ENCODE peak calls at places on chromosomes 4 and X, in four cellular contexts. One of them, this sample, is unnamed.

GRCh38 chr4:176988226-176988625 is 195.5 kb upstream of the VEGFC start:
- DNase-seq in GM12878: no peak
- DNase-seq in GM12891: no peak
- DNase-seq in K562: no peak
- DNase-seq in this sample: no peak

GRCh38 chr4:180993179-180993841 is 1249.9 kb upstream of the TENM3 start:
- DNase-seq in GM12878: no peak
- DNase-seq in GM12891: no peak
- DNase-seq in K562: no peak
- DNase-seq in this sample: no peak

GRCh38 chr4:40992472-40993298 is 221.7 kb downstream of the APBB2 start:
- DNase-seq in GM12878: peak
- DNase-seq in GM12891: no peak
- DNase-seq in K562: no peak
- DNase-seq in this sample: no peak

GRCh38 chr4:151133311-151133710 is 33.9 kb downstream of the RPS3A start:
- DNase-seq in GM12878: no peak
- DNase-seq in GM12891: no peak
- DNase-seq in K562: no peak
- DNase-seq in this sample: no peak

GRCh38 chr4:61663310-61663709 is 463.2 kb downstream of the ADGRL3 start:
- DNase-seq in GM12878: no peak
- DNase-seq in GM12891: no peak
- DNase-seq in K562: no peak
- DNase-seq in this sample: no peak

GRCh38 chr4:1604706-1605205 is 79.4 kb downstream of the FAM53A start:
- DNase-seq in GM12878: no peak
- DNase-seq in GM12891: no peak
- DNase-seq in K562: no peak
- DNase-seq in this sample: no peak

GRCh38 chr4:83855044-83855443 is 319.1 kb downstream of the GPAT3 start:
- DNase-seq in GM12878: no peak
- DNase-seq in GM12891: no peak
- DNase-seq in K562: no peak
- DNase-seq in this sample: no peak

GRCh38 chr4:152937535-152938236 is 1.6 kb downstream of the FHDC1 start:
- DNase-seq in GM12878: no peak
- DNase-seq in GM12891: peak
- DNase-seq in K562: peak
- DNase-seq in this sample: peak

GRCh38 chr4:40301592-40301991 is 33.5 kb upstream of the CHRNA9 start:
- DNase-seq in GM12878: peak
- DNase-seq in GM12891: no peak
- DNase-seq in K562: no peak
- DNase-seq in this sample: no peak

DNA sequence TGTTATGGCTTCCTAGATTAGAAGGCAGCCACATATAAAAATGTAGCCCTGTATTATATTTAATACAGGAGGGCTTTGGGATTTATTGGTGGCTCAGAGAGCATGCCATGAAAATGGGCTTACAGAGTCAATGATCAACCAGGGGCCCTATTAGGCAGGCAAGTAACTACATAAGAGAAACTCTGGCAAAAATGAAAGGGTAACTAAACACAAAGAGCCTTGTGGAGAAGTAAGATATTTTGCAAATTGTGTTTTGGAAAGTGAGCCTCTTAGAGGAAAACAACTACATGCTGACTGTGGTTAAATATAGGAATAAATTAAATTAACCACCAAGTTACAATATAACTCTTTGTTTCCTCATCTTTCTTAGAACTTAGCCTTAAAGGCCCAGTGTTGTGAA is 5.5 kb downstream of the SAT1 start:
- DNase-seq in GM12878: no peak
- DNase-seq in GM12891: no peak
- DNase-seq in K562: no peak
- DNase-seq in this sample: no peak
- TF ChIP-seq SPI1 in GM12878: no peak
- TF ChIP-seq SPI1 in GM12891: no peak
- TF ChIP-seq SPI1 in K562: no peak
- TF ChIP-seq SPI1 in this sample: no peak

GRCh38 chrX:102516314-102516936 is at the start of gene TMSB15A:
- DNase-seq in GM12878: no peak
- DNase-seq in GM12891: peak
- DNase-seq in K562: peak
- DNase-seq in this sample: no peak
- TF ChIP-seq POLR2AphosphoS5 in GM12878: no peak
- TF ChIP-seq POLR2AphosphoS5 in GM12891: no peak
- TF ChIP-seq POLR2AphosphoS5 in K562: no peak
- TF ChIP-seq POLR2AphosphoS5 in this sample: no peak

DNA sequence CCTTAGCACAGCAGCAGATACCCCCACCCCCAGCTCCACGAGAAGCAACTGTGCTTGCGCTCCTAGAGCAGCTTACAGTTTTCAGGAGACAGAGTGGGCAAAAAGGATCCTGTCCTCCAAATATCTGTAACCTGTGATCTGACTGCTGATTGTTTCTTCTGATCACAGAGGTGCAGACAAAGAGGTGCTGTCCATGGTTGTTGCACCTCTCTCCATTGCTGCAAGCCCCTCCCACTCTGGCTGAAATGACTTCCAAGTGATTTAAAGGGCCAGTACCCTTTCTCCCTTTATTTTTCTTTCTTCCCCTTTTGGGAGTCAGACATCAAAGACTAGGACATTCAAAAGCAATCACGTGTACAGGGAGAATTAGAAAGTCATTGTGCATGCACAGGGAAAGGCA is 205.3 kb upstream of the GEMIN8 start:
- DNase-seq in GM12878: no peak
- DNase-seq in GM12891: no peak
- DNase-seq in K562: no peak
- DNase-seq in this sample: no peak
- TF ChIP-seq SPI1 in GM12878: no peak
- TF ChIP-seq SPI1 in GM12891: no peak
- TF ChIP-seq SPI1 in K562: no peak
- TF ChIP-seq SPI1 in this sample: no peak

DNA sequence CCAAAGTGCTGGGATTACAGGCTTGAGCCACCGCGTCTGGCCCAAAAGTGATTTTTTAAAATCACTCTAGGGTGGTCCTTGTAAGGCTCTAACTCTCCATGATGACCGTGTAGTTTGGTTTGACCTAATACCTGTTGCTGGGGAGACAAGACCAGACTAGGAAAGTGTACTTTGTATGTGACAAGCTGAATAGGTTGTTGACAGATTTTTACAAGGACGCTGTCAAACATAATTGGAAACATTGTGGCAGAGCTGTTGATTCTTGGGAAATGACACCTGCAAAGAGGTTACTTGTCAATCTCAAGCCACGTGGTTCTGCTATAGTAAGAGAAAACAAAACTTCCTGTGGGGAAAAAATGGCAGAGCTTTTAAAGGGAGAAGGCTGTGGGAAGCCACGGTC is 802.4 kb upstream of the HS3ST1 start:
- DNase-seq in GM12878: no peak
- DNase-seq in GM12891: no peak
- DNase-seq in K562: no peak
- DNase-seq in this sample: no peak
- TF ChIP-seq POLR2AphosphoS5 in GM12878: no peak
- TF ChIP-seq POLR2AphosphoS5 in GM12891: no peak
- TF ChIP-seq POLR2AphosphoS5 in K562: no peak
- TF ChIP-seq POLR2AphosphoS5 in this sample: no peak